ENCODE peak calls at places on chromosomes 12 and 14, in nine cellular contexts. R is heart left ventricle, F is IMR-90, Z is breast epithelium, X is mesenchymal stem cell, O is psoas muscle, B is small intestine, W is thoracic aorta, E is hepatocyte. Q is an unnamed sample.

GRCh38 chr12:1806301-1807106 is 13.9 kb upstream of the LRTM2 start:
- DNase-seq in F (no peak), W (no peak), E (no peak), X (no peak), O (peak; percentile 51), B (peak; percentile 54), R (no peak), Z (no peak), Q (no peak)

GRCh38 chr12:62859203-62859799 is 75.6 kb downstream of the PPM1H start:
- DNase-seq in Z (no peak), O (no peak), X (no peak), W (no peak), E (no peak), B (no peak), R (no peak), F (no peak), Q (no peak)

GRCh38 chr14:86858043-86858442 is 1134.9 kb downstream of the GALC start:
- DNase-seq in X (peak; percentile 19), R (no peak), W (no peak), F (peak; percentile 59), B (no peak), O (no peak), E (no peak), Z (no peak), Q (no peak)

GRCh38 chr14:81662570-81663161 is 129.0 kb upstream of the SEL1L start:
- DNase-seq in F (no peak), E (no peak), Z (no peak), O (no peak), R (no peak), X (no peak), W (no peak), B (no peak), Q (no peak)

GRCh38 chr12:55074771-55075170 is 51.4 kb upstream of the OR9K2 start:
- DNase-seq in R (no peak), E (no peak), X (no peak), Z (no peak), B (no peak), W (no peak), O (no peak), F (no peak), Q (no peak)

GRCh38 chr12:130816055-130816454 is 23.0 kb downstream of the STX2 start:
- DNase-seq in X (no peak), Z (no peak), F (no peak), R (no peak), E (no peak), B (no peak), W (no peak), O (no peak), Q (no peak)

GRCh38 chr12:41531147-41531829 is 343.2 kb downstream of the PDZRN4 start:
- DNase-seq in W (no peak), E (no peak), X (no peak), F (peak; percentile 4), O (peak; percentile 83), B (no peak), R (peak; percentile 65), Z (no peak), Q (peak; percentile 30)

GRCh38 chr14:102776761-102777710 is at the start of gene TRAF3:
- DNase-seq in Z (no peak), E (peak; percentile 88), O (peak; percentile 80), X (peak; percentile 83), B (peak; percentile 42), R (peak; percentile 72), W (no peak), F (peak; percentile 77), Q (peak; percentile 72)

GRCh38 chr12:57230381-57231155 is 1.1 kb downstream of the SHMT2 start:
- DNase-seq in E (no peak), F (no peak), B (peak; percentile 54), W (no peak), Z (no peak), O (no peak), R (no peak), X (no peak), Q (no peak)

GRCh38 chr12:57233357-57234232 is 4.1 kb downstream of the SHMT2 start:
- DNase-seq in O (peak; percentile 50), X (peak; percentile 74), B (no peak), R (no peak), F (peak; percentile 85), W (no peak), Z (no peak), E (no peak), Q (no peak)

GRCh38 chr12:57229634-57230380 is at the start of gene SHMT2:
- DNase-seq in F (peak; percentile 95), Z (peak; percentile 85), X (peak; percentile 96), O (peak; percentile 97), W (peak; percentile 76), B (peak; percentile 97), R (peak; percentile 94), E (peak; percentile 99), Q (peak; percentile 87)

GRCh38 chr12:57232156-57232756 is 2.7 kb downstream of the SHMT2 start:
- DNase-seq in F (no peak), O (peak; percentile 48), W (no peak), B (no peak), X (no peak), E (no peak), R (no peak), Z (no peak), Q (no peak)

DNA sequence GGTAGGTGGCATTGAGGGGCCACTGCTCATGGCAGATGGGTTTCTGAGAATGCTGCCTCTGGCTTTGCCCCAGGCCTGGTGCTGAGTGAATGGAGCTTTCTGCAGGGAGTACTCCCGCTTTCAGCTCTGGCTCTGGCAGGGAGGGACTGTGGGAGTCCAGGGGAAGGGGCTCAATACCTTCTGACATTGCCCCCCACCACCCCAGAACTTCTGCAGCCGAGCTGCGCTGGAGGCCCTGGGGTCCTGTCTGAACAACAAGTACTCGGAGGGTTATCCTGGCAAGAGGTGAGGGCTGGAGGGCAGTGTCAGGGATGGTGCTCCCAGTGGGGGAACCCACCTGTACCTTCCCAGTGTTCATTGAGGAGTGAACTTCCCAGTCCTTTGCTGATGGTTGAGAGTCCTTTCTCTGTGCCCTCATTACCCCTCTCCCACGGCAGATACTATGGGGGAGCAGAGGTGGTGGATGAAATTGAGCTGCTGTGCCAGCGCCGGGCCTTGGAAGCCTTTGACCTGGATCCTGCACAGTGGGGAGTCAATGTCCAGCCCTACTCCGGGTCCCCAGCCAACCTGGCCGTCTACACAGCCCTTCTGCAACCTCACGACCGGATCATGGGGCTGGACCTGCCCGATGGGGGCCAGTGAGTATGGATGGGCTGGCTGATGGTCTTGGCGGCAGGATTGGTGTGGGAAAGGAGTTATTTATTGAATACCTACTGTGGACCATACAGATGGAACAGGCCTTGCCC is 1.9 kb downstream of the SHMT2 start:
- DNase-seq in Z (no peak), X (no peak), O (no peak), E (no peak), R (no peak), W (no peak), B (no peak), F (no peak), Q (no peak)
- H3K4me3 ChIP-seq in Z (no peak overlapping the region), X (peak overlapping the region; percentile 86), O (no peak overlapping the region), E (no peak overlapping the region), R (no peak overlapping the region), W (no peak overlapping the region), B (no peak overlapping the region), F (peak overlapping the region; percentile 59), Q (no peak overlapping the region)

GRCh38 chr12:28226705-28227104 is 36.4 kb downstream of the CCDC91 start:
- DNase-seq in F (no peak), W (no peak), O (no peak), X (no peak), R (no peak), Z (no peak), B (no peak), E (no peak), Q (no peak)

GRCh38 chr12:28219827-28220226 is 29.6 kb downstream of the CCDC91 start:
- DNase-seq in X (no peak), W (no peak), R (no peak), O (no peak), B (no peak), E (no peak), Z (no peak), F (no peak), Q (no peak)

GRCh38 chr12:28222081-28222700 is 31.9 kb downstream of the CCDC91 start:
- DNase-seq in O (no peak), W (no peak), B (no peak), Z (no peak), X (no peak), F (no peak), E (no peak), R (no peak), Q (no peak)

GRCh38 chr12:28223853-28224252 is 33.6 kb downstream of the CCDC91 start:
- DNase-seq in E (no peak), X (no peak), F (no peak), O (no peak), B (no peak), R (no peak), Z (no peak), W (no peak), Q (no peak)

DNA sequence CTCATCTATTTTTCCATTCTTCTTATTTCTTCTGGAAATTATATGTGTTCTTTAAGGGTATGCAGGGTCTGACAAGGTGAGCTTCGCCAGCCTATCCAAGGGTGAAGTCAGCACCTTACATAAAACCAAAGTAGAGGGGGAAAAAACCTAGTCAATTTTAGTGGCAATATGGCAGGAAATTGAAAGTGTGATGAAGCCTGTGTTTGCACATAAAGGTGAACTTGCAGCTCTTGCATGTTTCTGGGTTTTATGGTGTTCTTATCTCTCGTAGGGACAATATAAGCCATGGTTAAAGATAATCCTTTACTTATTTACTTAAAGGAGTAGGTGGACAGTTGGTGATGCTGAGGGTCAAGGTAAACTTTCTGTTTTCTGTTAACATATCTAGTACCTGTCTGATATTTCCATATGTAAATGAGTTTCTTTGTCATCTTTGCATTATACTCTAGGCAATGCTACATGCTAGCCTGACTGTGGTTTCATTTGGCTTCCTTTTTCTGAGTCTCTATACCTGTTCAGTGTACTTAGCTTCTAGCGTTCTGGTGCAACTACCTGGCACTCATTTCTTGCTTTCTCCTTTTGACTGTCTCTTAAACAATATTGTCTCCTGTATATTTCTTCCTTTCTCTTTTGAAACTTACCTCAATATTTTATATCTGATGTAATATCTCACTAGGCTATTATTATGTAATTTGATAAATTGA is 32.9 kb downstream of the CCDC91 start:
- DNase-seq in X (no peak), B (peak; percentile 58), F (no peak), W (no peak), E (peak; percentile 19), O (no peak), R (no peak), Z (no peak), Q (no peak)
- H3K4me1 ChIP-seq in X (no peaks in the 10 kb centered on the region), B (no peaks in the 10 kb centered on the region), F (no peaks in the 10 kb centered on the region), W (peaks cover 3% of the 10 kb centered on the region), E (no peaks in the 10 kb centered on the region), O (peaks cover 5% of the 10 kb centered on the region), R (no peaks in the 10 kb centered on the region), Z (no peaks in the 10 kb centered on the region), Q (no peaks in the 10 kb centered on the region)

DNA sequence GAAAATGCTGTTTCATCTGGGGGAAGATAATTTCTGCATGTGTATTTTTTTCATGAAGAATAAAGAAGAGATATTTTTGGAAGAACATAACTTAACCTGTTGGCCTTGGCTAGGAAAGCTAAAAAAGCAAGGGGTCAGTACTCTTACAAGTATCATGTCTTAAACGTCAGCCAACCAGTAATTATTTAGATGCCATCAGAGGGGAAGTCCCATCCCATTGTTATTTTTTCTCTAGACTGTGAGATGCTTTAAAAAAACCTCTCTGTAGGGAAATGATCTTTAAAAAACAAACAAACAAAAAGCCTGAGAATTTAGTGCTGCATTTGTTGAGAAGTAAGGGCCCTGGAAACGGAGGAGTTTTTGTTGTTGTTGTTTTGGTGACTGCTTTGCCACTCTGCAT is 474.1 kb downstream of the ZFP36L1 start:
- DNase-seq in W (no peak), X (no peak), O (no peak), Z (no peak), F (no peak), E (no peak), R (no peak), B (no peak), Q (no peak)
- H3K4me3 ChIP-seq in W (no peak overlapping the region), X (no peak overlapping the region), O (no peak overlapping the region), Z (no peak overlapping the region), F (no peak overlapping the region), E (no peak overlapping the region), R (no peak overlapping the region), B (no peak overlapping the region), Q (no peak overlapping the region)

GRCh38 chr14:100104523-100105300 is 39.5 kb downstream of the EVL start:
- DNase-seq in O (no peak), Z (no peak), F (peak; percentile 72), R (no peak), B (no peak), E (no peak), X (no peak), W (no peak), Q (no peak)
- H3K4me1 ChIP-seq in O (peaks cover 22% of the 10 kb centered on the region), Z (peaks cover 36% of the 10 kb centered on the region), F (peaks cover 22% of the 10 kb centered on the region), R (peaks cover 19% of the 10 kb centered on the region), B (no peaks in the 10 kb centered on the region), E (peaks cover 20% of the 10 kb centered on the region), X (peaks cover 9% of the 10 kb centered on the region), W (peaks cover 22% of the 10 kb centered on the region), Q (peaks cover 51% of the 10 kb centered on the region)